ENCODE peak calls at places on chromosomes 7 and 10, in seven cellular contexts. W, U, Q, Z, I, V and T are unnamed samples.

GRCh38 chr7:130142654-130143333 is 62.4 kb downstream of the TMEM209 start:
- DNase-seq in W (no peak), U (no peak), Q (no peak), Z (no peak), I (no peak), V (no peak), T (no peak)

GRCh38 chr10:101065479-101066145 is 3.8 kb downstream of the KAZALD1 start:
- DNase-seq in W (peak; percentile 68), U (no peak), Q (no peak), Z (no peak), I (no peak), V (no peak), T (no peak)

GRCh38 chr10:38094923-38095574 is 912 bp downstream of the ZNF37A start:
- DNase-seq in W (no peak), U (no peak), Q (no peak), Z (peak; percentile 25), I (no peak), V (no peak), T (no peak)

GRCh38 chr7:150338166-150338829 is 3.1 kb downstream of the RARRES2 start:
- DNase-seq in W (no peak), U (no peak), Q (no peak), Z (no peak), I (no peak), V (no peak), T (no peak)

GRCh38 chr7:84331665-84332064 is 137.1 kb upstream of the SEMA3A start:
- DNase-seq in W (peak; percentile 16), U (no peak), Q (no peak), Z (no peak), I (no peak), V (no peak), T (no peak)

GRCh38 chr7:157177333-157177993 is 38.7 kb downstream of the UBE3C start:
- DNase-seq in W (no peak), U (no peak), Q (no peak), Z (no peak), I (no peak), V (no peak), T (no peak)

GRCh38 chr10:4383683-4384082 is 442.3 kb upstream of the AKR1E2 start:
- DNase-seq in W (peak; percentile 16), U (no peak), Q (no peak), Z (no peak), I (no peak), V (no peak), T (no peak)

GRCh38 chr10:91642831-91643692 is 10.2 kb upstream of the PPP1R3C start:
- DNase-seq in W (peak; percentile 70), U (no peak), Q (no peak), Z (no peak), I (no peak), V (no peak), T (no peak)

GRCh38 chr7:99204078-99204477 is 3.8 kb downstream of the KPNA7 start:
- DNase-seq in W (no peak), U (no peak), Q (no peak), Z (no peak), I (no peak), V (no peak), T (no peak)

GRCh38 chr10:49115796-49116508 is 630 bp upstream of the VSTM4 start:
- DNase-seq in W (no peak), U (no peak), Q (no peak), Z (no peak), I (no peak), V (no peak), T (no peak)

GRCh38 chr10:77524300-77524711 is 113.3 kb downstream of the KCNMA1 start:
- DNase-seq in W (peak; percentile 87), U (no peak), Q (no peak), Z (no peak), I (no peak), V (no peak), T (no peak)

GRCh38 chr10:71571460-71572175 is 148.0 kb downstream of the C10orf105 start:
- DNase-seq in W (no peak), U (no peak), Q (no peak), Z (no peak), I (no peak), V (no peak), T (no peak)

GRCh38 chr10:44334621-44335184 is 50.2 kb downstream of the CXCL12 start:
- DNase-seq in W (peak; percentile 89), U (no peak), Q (no peak), Z (no peak), I (no peak), V (no peak), T (no peak)

GRCh38 chr7:47502240-47502877 is 79.6 kb downstream of the TNS3 start:
- DNase-seq in W (no peak), U (no peak), Q (no peak), Z (no peak), I (no peak), V (no peak), T (no peak)

GRCh38 chr7:128136215-128136597 is 104.9 kb upstream of the LEP start:
- DNase-seq in W (no peak), U (no peak), Q (no peak), Z (no peak), I (no peak), V (no peak), T (no peak)

GRCh38 chr7:75772081-75773077 is at the start of gene CCL26:
- DNase-seq in W (peak; percentile 79), U (no peak), Q (no peak), Z (no peak), I (no peak), V (peak; percentile 71), T (no peak)

GRCh38 chr10:61761825-61762217 is 99.1 kb downstream of the CABCOCO1 start:
- DNase-seq in W (no peak), U (no peak), Q (no peak), Z (no peak), I (no peak), V (no peak), T (no peak)

GRCh38 chr10:23362879-23363787 is 18.5 kb upstream of the C10orf67 start:
- DNase-seq in W (no peak), U (no peak), Q (no peak), Z (no peak), I (no peak), V (no peak), T (no peak)

GRCh38 chr10:46048152-46048551 is 2.1 kb upstream of the MSMB start:
- DNase-seq in W (no peak), U (no peak), Q (no peak), Z (no peak), I (no peak), V (no peak), T (no peak)

GRCh38 chr10:90007226-90007625 is 305.8 kb downstream of the KIF20B start:
- DNase-seq in W (no peak), U (no peak), Q (no peak), Z (no peak), I (no peak), V (no peak), T (no peak)

GRCh38 chr10:12628964-12629766 is 279.8 kb downstream of the CAMK1D start:
- DNase-seq in W (no peak), U (no peak), Q (no peak), Z (no peak), I (no peak), V (no peak), T (no peak)

GRCh38 chr7:151273646-151274375 is 25.3 kb upstream of the SMARCD3 start:
- DNase-seq in W (no peak), U (no peak), Q (no peak), Z (no peak), I (no peak), V (no peak), T (no peak)

GRCh38 chr7:130351664-130352015 is 7.0 kb downstream of the CPA5 start:
- DNase-seq in W (no peak), U (no peak), Q (no peak), Z (no peak), I (no peak), V (no peak), T (no peak)

GRCh38 chr10:50641636-50642035 is 17.9 kb upstream of the SGMS1 start:
- DNase-seq in W (no peak), U (no peak), Q (no peak), Z (no peak), I (no peak), V (no peak), T (peak; percentile 18)

GRCh38 chr7:30761214-30762156 is 9.6 kb downstream of the INMT start:
- DNase-seq in W (no peak), U (no peak), Q (no peak), Z (peak; percentile 79), I (no peak), V (no peak), T (peak; percentile 20)

GRCh38 chr7:3844545-3845151 is 543.6 kb downstream of the SDK1 start:
- DNase-seq in W (no peak), U (no peak), Q (no peak), Z (no peak), I (no peak), V (no peak), T (no peak)

GRCh38 chr7:150343225-150343624 is 1.8 kb upstream of the RARRES2 start:
- DNase-seq in W (no peak), U (no peak), Q (no peak), Z (no peak), I (no peak), V (no peak), T (no peak)

GRCh38 chr7:1704326-1705241 is 34.5 kb downstream of the ELFN1 start:
- DNase-seq in W (no peak), U (no peak), Q (no peak), Z (no peak), I (no peak), V (no peak), T (no peak)

GRCh38 chr7:118304100-118304499 is 79.6 kb downstream of the ANKRD7 start:
- DNase-seq in W (no peak), U (no peak), Q (no peak), Z (no peak), I (no peak), V (no peak), T (no peak)

GRCh38 chr10:33521062-33521461 is 186.6 kb upstream of the NRP1 start:
- DNase-seq in W (no peak), U (no peak), Q (no peak), Z (no peak), I (no peak), V (no peak), T (no peak)

GRCh38 chr10:86755740-86756510 is 494 bp upstream of the BMPR1A start:
- DNase-seq in W (peak; percentile 82), U (no peak), Q (peak; percentile 61), Z (peak; percentile 88), I (peak; percentile 59), V (peak; percentile 83), T (no peak)
- TF ChIP-seq POLR2A in W (peak; percentile 83), U (peak; percentile 79), Q (peak; percentile 87), Z (peak; percentile 78), I (peak; percentile 74), V (peak; percentile 74), T (no peak)

GRCh38 chr10:132541129-132541528 is 3.5 kb downstream of the INPP5A start:
- DNase-seq in W (no peak), U (no peak), Q (no peak), Z (no peak), I (no peak), V (no peak), T (no peak)
- H4K20me1 ChIP-seq in W (peaks cover 78% of the 10 kb centered on the region), U (peaks cover 9% of the 10 kb centered on the region), Q (peaks cover 19% of the 10 kb centered on the region), Z (no peaks in the 10 kb centered on the region), I (no peaks in the 10 kb centered on the region), V (no peaks in the 10 kb centered on the region), T (no peaks in the 10 kb centered on the region)

GRCh38 chr10:74896788-74897527 is 70.6 kb downstream of the KAT6B start:
- DNase-seq in W (no peak), U (no peak), Q (no peak), Z (no peak), I (no peak), V (no peak), T (peak; percentile 36)
- TF ChIP-seq POLR2A in W (no peak), U (no peak), Q (no peak), Z (no peak), I (no peak), V (no peak), T (no peak)

GRCh38 chr10:110932505-110933180 is 13.2 kb downstream of the SHOC2 start:
- DNase-seq in W (no peak), U (no peak), Q (no peak), Z (no peak), I (no peak), V (no peak), T (no peak)
- H4K20me1 ChIP-seq in W (peaks cover 56% of the 10 kb centered on the region), U (no peaks in the 10 kb centered on the region), Q (peaks cover 1% of the 10 kb centered on the region), Z (peaks cover 4% of the 10 kb centered on the region), I (peaks cover 8% of the 10 kb centered on the region), V (peaks cover 16% of the 10 kb centered on the region), T (peaks cover 12% of the 10 kb centered on the region)